ENCODE peak calls at places on chromosomes 12 and 14, in ten cellular contexts. U is ascending aorta, W is body of pancreas, F is PC-3, A is left ventricle myocardium inferior, S is right cardiac atrium, C is right lobe of liver, R is tibial nerve, H is Peyer's patch, J is SK-N-SH. K is an unnamed sample.
A peak's percentile ranks its signal among the peaks of the same experiment; 100 is the strongest.

GRCh38 chr14:77574446-77575125 is 41.9 kb downstream of the SPTLC2 start:
- DNase-seq in U (no peak), W (no peak), F (no peak), A (no peak), S (no peak), C (no peak), R (no peak), H (no peak), J (no peak), K (no peak)

GRCh38 chr12:125292700-125293099 is 227.5 kb downstream of the AACS start:
- DNase-seq in U (no peak), W (no peak), F (no peak), A (no peak), S (no peak), C (no peak), R (no peak), H (no peak), J (no peak), K (no peak)

GRCh38 chr12:109586385-109587296 is 13.0 kb downstream of the MVK start:
- DNase-seq in U (no peak), W (no peak), F (no peak), A (no peak), S (no peak), C (no peak), R (no peak), H (no peak), J (no peak), K (no peak)

GRCh38 chr14:95519699-95520098 is 3.2 kb upstream of the SYNE3 start:
- DNase-seq in U (peak; percentile 95), W (no peak), F (peak; percentile 79), A (peak; percentile 78), S (peak; percentile 92), C (no peak), R (peak; percentile 72), H (peak; percentile 78), J (peak; percentile 79), K (peak; percentile 87)

GRCh38 chr12:105980048-105980447 is 158.7 kb downstream of the NUAK1 start:
- DNase-seq in U (no peak), W (no peak), F (no peak), A (no peak), S (no peak), C (no peak), R (no peak), H (no peak), J (no peak), K (no peak)

GRCh38 chr12:32617549-32617948 is 61.6 kb upstream of the DNM1L start:
- DNase-seq in U (no peak), W (no peak), F (no peak), A (no peak), S (no peak), C (no peak), R (no peak), H (no peak), J (no peak), K (no peak)

GRCh38 chr14:102954081-102954789 is 31.8 kb downstream of the AMN start:
- DNase-seq in U (no peak), W (no peak), F (no peak), A (no peak), S (no peak), C (no peak), R (no peak), H (no peak), J (no peak), K (no peak)

GRCh38 chr12:130457215-130457614 is 119.5 kb downstream of the PIWIL1 start:
- DNase-seq in U (no peak), W (no peak), F (no peak), A (no peak), S (no peak), C (no peak), R (no peak), H (no peak), J (no peak), K (no peak)

GRCh38 chr12:108575199-108575912 is 13.0 kb downstream of the ISCU start:
- DNase-seq in U (peak; percentile 19), W (no peak), F (no peak), A (no peak), S (no peak), C (no peak), R (no peak), H (no peak), J (no peak), K (no peak)

GRCh38 chr12:57089259-57090245 is 638 bp downstream of the NAB2 start:
- DNase-seq in U (peak; percentile 85), W (peak; percentile 41), F (peak; percentile 46), A (peak; percentile 83), S (peak; percentile 95), C (peak; percentile 86), R (peak; percentile 62), H (peak; percentile 81), J (peak; percentile 69), K (peak; percentile 89)

DNA sequence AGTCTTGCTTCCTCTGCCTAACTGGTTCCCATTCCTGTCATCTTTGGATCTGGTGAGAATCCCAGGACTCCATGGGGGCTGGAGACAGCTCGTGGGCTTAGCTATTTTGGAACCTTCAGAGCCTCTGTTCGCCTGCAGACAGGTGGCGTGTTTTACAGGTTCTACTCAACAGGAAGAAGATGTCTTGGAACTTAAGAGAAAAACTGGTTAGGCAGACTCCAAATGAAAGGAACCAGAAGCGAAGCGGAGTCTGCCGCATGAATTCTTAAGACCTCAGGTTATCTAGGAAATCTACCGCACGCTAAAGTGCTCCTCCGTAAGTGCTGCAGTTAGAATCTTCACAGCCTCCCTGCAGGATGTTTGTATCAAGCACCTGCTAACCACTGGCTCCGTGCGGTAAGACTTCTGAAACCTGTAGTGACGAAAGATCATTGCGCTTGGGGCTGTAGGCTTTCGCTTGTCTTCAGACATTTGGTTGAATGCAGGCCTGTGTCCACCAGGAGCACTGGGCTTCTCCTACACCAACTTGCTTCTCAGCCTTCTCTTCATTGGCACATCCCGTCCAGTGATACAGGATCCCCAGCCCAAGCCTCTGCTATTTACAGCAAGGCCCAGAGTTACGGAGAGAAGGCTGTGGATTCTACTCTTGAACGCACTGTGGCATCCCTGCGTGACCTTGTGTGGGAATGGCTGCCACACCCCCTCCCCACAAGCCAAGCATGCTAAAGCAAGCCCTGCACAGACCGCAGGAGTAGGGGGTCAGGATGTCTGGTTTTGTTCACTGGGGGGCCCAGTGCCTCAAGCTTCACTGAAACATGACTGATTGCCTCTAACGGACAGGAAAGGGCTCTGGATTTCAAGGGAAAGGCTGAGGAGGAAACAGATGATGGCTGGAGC is 35.0 kb downstream of the ACADS start:
- DNase-seq in U (no peak), W (no peak), F (no peak), A (no peak), S (no peak), C (no peak), R (no peak), H (no peak), J (no peak), K (no peak)
- H3K27ac ChIP-seq in U (peak overlapping the region; percentile 43), W (no peak overlapping the region), F (no peak overlapping the region), A (peak overlapping the region; percentile 80), S (peak overlapping the region; percentile 76), C (no peak overlapping the region), R (no peak overlapping the region), H (peak overlapping the region; percentile 62), J (no peak overlapping the region), K (no peak overlapping the region)

DNA sequence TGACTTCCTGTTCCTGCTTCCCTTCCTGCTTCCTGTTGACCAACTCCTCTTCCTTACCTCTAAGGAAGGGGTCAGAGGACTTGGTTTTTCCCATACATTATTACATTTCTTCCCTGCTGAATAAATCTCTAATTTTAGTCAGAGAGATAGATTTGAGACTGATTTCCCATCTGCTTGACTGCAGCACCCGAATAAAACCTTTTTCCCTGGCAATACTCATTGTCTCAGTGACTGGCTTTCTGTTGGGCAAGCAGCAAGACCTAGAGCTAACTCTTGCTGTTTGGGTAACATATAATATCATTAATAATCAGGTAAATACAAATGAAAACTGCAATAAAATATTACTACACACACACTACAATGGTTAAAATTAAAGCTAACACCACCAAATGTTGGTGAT is 132.2 kb downstream of the FSCB start:
- DNase-seq in U (no peak), W (no peak), F (no peak), A (no peak), S (no peak), C (no peak), R (no peak), H (no peak), J (no peak), K (no peak)
- H3K9me3 ChIP-seq in U (no peaks in the 10 kb centered on the region), W (no peaks in the 10 kb centered on the region), F (peaks cover 9% of the 10 kb centered on the region), A (peaks cover 19% of the 10 kb centered on the region), S (no peaks in the 10 kb centered on the region), C (no peaks in the 10 kb centered on the region), R (no peaks in the 10 kb centered on the region), H (no peaks in the 10 kb centered on the region), J (no peaks in the 10 kb centered on the region), K (no peaks in the 10 kb centered on the region)

DNA sequence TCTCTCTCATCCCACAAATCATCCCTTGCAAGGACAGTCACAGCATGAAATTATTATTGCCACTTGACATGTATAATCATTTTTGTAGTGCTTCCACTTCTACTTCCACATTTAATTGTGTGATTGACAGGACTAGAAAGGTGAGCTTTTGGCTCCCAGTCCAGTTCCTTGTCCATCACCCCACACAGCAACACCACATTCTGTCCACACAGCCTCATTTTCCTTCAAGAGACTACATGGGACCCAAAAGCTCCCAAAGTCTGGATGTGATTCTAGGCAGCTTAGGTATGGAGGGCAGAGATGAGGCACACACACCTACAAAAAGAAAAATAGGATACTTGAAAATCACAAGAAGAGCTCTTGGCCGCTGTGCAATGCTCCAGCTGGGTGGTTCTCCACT is 366.3 kb downstream of the DPF3 start:
- DNase-seq in U (no peak), W (no peak), F (no peak), A (no peak), S (no peak), C (no peak), R (no peak), H (no peak), J (no peak), K (no peak)
- H3K27ac ChIP-seq in U (no peak overlapping the region), W (no peak overlapping the region), F (no peak overlapping the region), A (no peak overlapping the region), S (no peak overlapping the region), C (no peak overlapping the region), R (no peak overlapping the region), H (no peak overlapping the region), J (no peak overlapping the region), K (no peak overlapping the region)

GRCh38 chr12:16579041-16579440 is 26.9 kb downstream of the LMO3 start:
- DNase-seq in U (no peak), W (no peak), F (no peak), A (no peak), S (no peak), C (no peak), R (no peak), H (no peak), J (no peak), K (no peak)

GRCh38 chr12:16583991-16584745 is 21.8 kb downstream of the LMO3 start:
- DNase-seq in U (no peak), W (no peak), F (peak; percentile 73), A (no peak), S (no peak), C (no peak), R (no peak), H (no peak), J (no peak), K (no peak)

GRCh38 chr12:16586350-16587109 is 19.4 kb downstream of the LMO3 start:
- DNase-seq in U (no peak), W (no peak), F (no peak), A (no peak), S (peak; percentile 69), C (no peak), R (no peak), H (no peak), J (no peak), K (no peak)

GRCh38 chr12:16585781-16586180 is 20.2 kb downstream of the LMO3 start:
- DNase-seq in U (no peak), W (no peak), F (no peak), A (no peak), S (no peak), C (no peak), R (no peak), H (no peak), J (no peak), K (no peak)

GRCh38 chr12:16581416-16581815 is 24.5 kb downstream of the LMO3 start:
- DNase-seq in U (no peak), W (no peak), F (peak; percentile 17), A (no peak), S (no peak), C (no peak), R (no peak), H (no peak), J (no peak), K (no peak)
- H3K9me3 ChIP-seq in U (no peaks in the 10 kb centered on the region), W (no peaks in the 10 kb centered on the region), F (no peaks in the 10 kb centered on the region), A (peaks cover 12% of the 10 kb centered on the region), S (no peaks in the 10 kb centered on the region), C (no peaks in the 10 kb centered on the region), R (peaks cover 4% of the 10 kb centered on the region), H (no peaks in the 10 kb centered on the region), J (no peaks in the 10 kb centered on the region), K (no peaks in the 10 kb centered on the region)

K was measured in spleen.